ENCODE peak calls at places on chromosomes 1 and 21, in eight cellular contexts. K is lower leg skin, J is HFF-Myc, W is activated B cell treated with CpG ODN at 0.5 μM for 24 hours, B is pancreas, D is lung, Y is left lung, A is Panc1. L is an unnamed sample.

GRCh38 chr1:30853350-30853749 is 55.2 kb downstream of the SDC3 start:
- DNase-seq in K (no peak), J (no peak), W (no peak), B (no peak), D (no peak), Y (no peak), A (no peak), L (no peak)

GRCh38 chr1:40143891-40144575 is 17.2 kb upstream of the RLF start:
- DNase-seq in K (peak; percentile 52), J (peak; percentile 55), W (peak; percentile 22), B (peak; percentile 55), D (peak; percentile 67), Y (no peak), A (peak; percentile 43), L (peak; percentile 87)

GRCh38 chr1:155005076-155005971 is 2.7 kb downstream of the ZBTB7B start:
- DNase-seq in K (peak; percentile 73), J (no peak), W (no peak), B (peak; percentile 83), D (peak; percentile 82), Y (peak; percentile 84), A (no peak), L (peak; percentile 91)

GRCh38 chr1:93723101-93723500 is 41.5 kb upstream of the BCAR3 start:
- DNase-seq in K (no peak), J (no peak), W (no peak), B (no peak), D (no peak), Y (no peak), A (no peak), L (no peak)

GRCh38 chr1:155064109-155064812 is 721 bp downstream of the EFNA4 start:
- DNase-seq in K (no peak), J (no peak), W (no peak), B (no peak), D (no peak), Y (no peak), A (no peak), L (peak; percentile 50)

GRCh38 chr1:22255341-22256212 is 112.7 kb upstream of the WNT4 start:
- DNase-seq in K (no peak), J (no peak), W (no peak), B (no peak), D (no peak), Y (no peak), A (no peak), L (no peak)

GRCh38 chr1:94580367-94581115 is 39.0 kb upstream of the F3 start:
- DNase-seq in K (no peak), J (no peak), W (no peak), B (no peak), D (no peak), Y (no peak), A (no peak), L (peak; percentile 40)

GRCh38 chr1:39689635-39690034 is 1.6 kb downstream of the HPCAL4 start:
- DNase-seq in K (no peak), J (no peak), W (no peak), B (no peak), D (no peak), Y (no peak), A (no peak), L (no peak)

GRCh38 chr1:191963781-191964455 is 194.3 kb upstream of the RGS18 start:
- DNase-seq in K (no peak), J (no peak), W (no peak), B (no peak), D (no peak), Y (no peak), A (no peak), L (no peak)

GRCh38 chr1:67590329-67590728 is 94.7 kb upstream of the GADD45A start:
- DNase-seq in K (peak; percentile 61), J (no peak), W (no peak), B (no peak), D (no peak), Y (no peak), A (no peak), L (no peak)

GRCh38 chr1:78254517-78254916 is 208.8 kb downstream of the GIPC2 start:
- DNase-seq in K (no peak), J (peak; percentile 38), W (no peak), B (no peak), D (no peak), Y (no peak), A (no peak), L (peak; percentile 72)

GRCh38 chr21:44053567-44053966 is 41.5 kb downstream of the TRAPPC10 start:
- DNase-seq in K (no peak), J (no peak), W (no peak), B (no peak), D (no peak), Y (no peak), A (no peak), L (no peak)

GRCh38 chr1:107389410-107390075 is 248.7 kb downstream of the NTNG1 start:
- DNase-seq in K (no peak), J (no peak), W (no peak), B (no peak), D (no peak), Y (no peak), A (no peak), L (no peak)

GRCh38 chr1:2528016-2528415 is 1.6 kb upstream of the PANK4 start:
- DNase-seq in K (no peak), J (no peak), W (no peak), B (no peak), D (no peak), Y (no peak), A (no peak), L (peak; percentile 43)

GRCh38 chr1:2525524-2525895 is 886 bp downstream of the PANK4 start:
- DNase-seq in K (no peak), J (no peak), W (no peak), B (no peak), D (no peak), Y (no peak), A (no peak), L (no peak)

GRCh38 chr1:2527553-2527860 is 1.1 kb upstream of the PANK4 start:
- DNase-seq in K (no peak), J (no peak), W (no peak), B (no peak), D (no peak), Y (no peak), A (no peak), L (no peak)

GRCh38 chr1:2526824-2527552 is 592 bp upstream of the PANK4 start:
- DNase-seq in K (no peak), J (no peak), W (no peak), B (no peak), D (no peak), Y (no peak), A (no peak), L (peak; percentile 68)

DNA sequence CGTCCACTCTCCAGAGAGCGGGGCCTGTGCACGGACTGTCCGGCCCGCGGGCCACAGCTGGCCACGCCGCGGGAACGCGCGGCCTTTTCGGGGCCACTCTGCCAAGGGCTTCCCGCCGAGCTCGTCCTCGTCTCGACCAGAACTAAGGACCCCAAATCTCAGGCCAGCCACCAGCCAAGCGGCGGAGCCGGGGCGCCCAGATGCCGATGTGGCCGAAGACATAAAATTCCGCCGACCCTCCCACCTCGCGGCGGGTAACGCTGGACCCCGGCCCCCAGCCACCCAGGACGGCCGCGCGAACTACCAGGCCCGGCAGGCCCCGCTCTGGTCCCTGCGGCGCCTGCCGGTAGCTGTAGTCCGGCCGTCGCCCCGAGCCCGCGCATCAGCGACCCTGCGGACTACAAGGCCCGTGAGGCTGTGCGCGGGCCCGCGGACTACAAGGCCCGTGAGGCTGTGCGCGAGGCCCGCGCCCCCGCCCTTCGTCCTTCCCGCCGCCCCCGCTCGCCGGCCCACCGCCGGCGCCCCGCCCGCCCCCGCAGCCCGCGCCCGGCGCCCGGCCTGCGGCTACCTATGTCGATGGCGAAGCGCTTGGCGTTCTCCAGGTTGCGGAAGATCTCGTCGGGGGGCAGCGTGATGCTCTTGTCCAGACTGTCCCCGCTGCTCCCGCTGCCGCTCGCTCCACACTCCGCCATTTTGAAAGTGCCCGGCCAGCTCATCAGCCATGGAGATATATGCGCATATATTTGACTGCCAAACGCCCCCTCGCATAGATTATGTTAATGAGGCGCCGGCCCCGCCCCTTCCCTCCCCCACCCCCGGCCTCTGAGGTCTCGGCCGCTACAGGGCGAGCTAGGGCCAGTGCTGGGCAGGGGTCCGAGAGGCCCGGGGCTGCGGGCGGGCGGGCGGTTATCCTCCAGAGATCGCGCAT is at the start of gene PANK4:
- DNase-seq in K (peak; percentile 91), J (peak; percentile 53), W (peak; percentile 90), B (peak; percentile 93), D (peak; percentile 91), Y (peak; percentile 94), A (no peak), L (peak; percentile 92)
- TF ChIP-seq CTCF in K (no peak), J (no peak), W (no peak), B (no peak), D (no peak), Y (no peak), A (no peak), L (no peak)

DNA sequence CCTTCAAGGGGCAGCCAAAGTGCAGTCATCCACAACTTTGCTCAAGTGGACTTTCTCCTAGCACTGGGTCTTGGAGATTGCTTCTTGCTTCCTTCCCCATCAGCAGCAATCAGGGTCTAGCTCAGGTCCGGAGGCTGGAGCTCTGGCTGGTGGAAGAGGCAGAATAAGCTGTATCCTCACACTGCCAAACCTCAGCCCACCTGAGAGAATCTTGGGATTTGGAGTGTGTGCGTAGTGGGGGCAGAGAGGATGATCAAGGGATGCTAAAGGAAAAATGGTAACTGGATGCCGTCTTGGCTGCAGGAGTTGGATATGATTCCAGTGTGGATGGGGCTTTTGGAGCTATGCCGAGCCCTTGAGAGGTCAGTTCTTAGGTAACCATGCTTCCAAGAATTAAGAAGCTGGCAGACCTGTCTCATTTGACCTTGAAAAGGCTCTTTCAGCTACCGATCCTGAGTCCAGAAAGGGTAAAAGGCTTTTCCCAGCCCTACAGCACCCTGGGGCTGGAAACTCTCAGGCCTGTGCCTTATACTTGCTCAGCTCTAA is 4.5 kb upstream of the NFASC start:
- DNase-seq in K (no peak), J (no peak), W (no peak), B (no peak), D (no peak), Y (no peak), A (no peak), L (no peak)
- TF ChIP-seq CTCF in K (no peak), J (no peak), W (no peak), B (no peak), D (no peak), Y (no peak), A (no peak), L (no peak)

GRCh38 chr1:194786027-194786426 is 1599.6 kb upstream of the B3GALT2 start:
- DNase-seq in K (no peak), J (no peak), W (no peak), B (no peak), D (no peak), Y (no peak), A (no peak), L (no peak)
- TF ChIP-seq CTCF in K (no peak), J (no peak), W (no peak), B (no peak), D (no peak), Y (no peak), A (no peak), L (no peak)

DNA sequence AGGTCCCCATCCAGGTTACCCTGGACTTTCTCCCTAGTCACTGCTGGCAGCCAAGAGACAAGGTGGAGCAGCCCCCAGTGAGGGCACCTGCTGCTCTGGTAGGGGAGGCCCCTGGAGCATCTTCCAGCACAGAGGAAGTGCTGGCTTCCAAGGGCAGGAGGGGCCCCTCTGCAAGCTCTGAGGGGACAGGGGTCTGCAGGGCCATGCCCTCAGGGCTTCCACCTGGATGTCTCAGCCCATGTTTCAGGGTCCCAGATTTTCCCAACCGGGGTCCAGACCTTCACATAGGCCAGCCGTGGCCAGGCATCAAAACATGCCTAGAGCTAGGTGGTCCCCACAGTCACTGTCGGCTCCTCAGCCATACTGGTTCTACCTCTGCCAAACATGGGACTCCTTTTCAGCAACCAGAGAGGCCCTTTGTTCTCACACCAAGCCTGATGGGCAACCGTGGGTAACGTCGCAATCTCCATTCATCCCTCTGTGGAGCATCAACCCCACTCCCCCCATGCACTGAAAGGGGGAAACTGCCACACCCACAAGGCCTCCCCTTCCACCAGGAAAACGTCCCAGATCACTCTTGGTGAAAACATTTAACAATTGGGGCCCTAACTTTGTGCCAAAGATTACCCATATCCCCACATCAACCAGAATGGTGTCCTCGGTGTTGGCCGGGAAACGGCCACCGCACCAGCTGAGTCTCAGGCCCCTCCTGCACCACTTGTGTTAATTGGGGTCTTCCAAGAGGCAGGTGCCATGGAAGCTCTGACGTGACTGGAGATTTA is 1.9 kb upstream of the COL6A2 start:
- DNase-seq in K (peak; percentile 13), J (no peak), W (no peak), B (no peak), D (no peak), Y (no peak), A (no peak), L (no peak)
- TF ChIP-seq CTCF in K (no peak), J (no peak), W (no peak), B (no peak), D (no peak), Y (no peak), A (no peak), L (no peak)

L was measured in MCF 10A.